ENCODE peak calls at places on chromosomes 7 and 10, in six cellular contexts. D, X, N, U, W and H are unnamed samples.

GRCh38 chr7:148914208-148914777 is 30.2 kb upstream of the EZH2 start:
- DNase-seq in X (no peak), U (peak; percentile 41), N (no peak), D (no peak), W (no peak), H (no peak)

GRCh38 chr10:3432089-3432488 is 259.5 kb upstream of the PITRM1 start:
- DNase-seq in W (no peak), U (no peak), X (no peak), D (no peak), N (no peak), H (no peak)

GRCh38 chr10:112332509-112333228 is 41.2 kb upstream of the ACSL5 start:
- DNase-seq in W (no peak), U (no peak), D (peak; percentile 52), N (no peak), X (no peak), H (no peak)

GRCh38 chr10:6601224-6601805 is 21.2 kb upstream of the PRKCQ start:
- DNase-seq in D (no peak), N (no peak), U (no peak), W (peak; percentile 59), X (no peak), H (no peak)

GRCh38 chr10:129023057-129023456 is 444.0 kb upstream of the MGMT start:
- DNase-seq in D (no peak), X (no peak), W (no peak), N (no peak), U (no peak), H (no peak)

GRCh38 chr10:132626019-132626760 is 88.6 kb downstream of the INPP5A start:
- DNase-seq in D (no peak), N (peak; percentile 14), U (no peak), W (no peak), X (no peak), H (no peak)

GRCh38 chr7:157930441-157930840 is 593.6 kb downstream of the DNAJB6 start:
- DNase-seq in U (no peak), N (no peak), W (no peak), X (no peak), D (peak; percentile 68), H (no peak)

GRCh38 chr7:2437537-2438148 is 34.2 kb downstream of the CHST12 start:
- DNase-seq in W (no peak), D (no peak), U (no peak), X (no peak), N (no peak), H (no peak)

GRCh38 chr7:832292-832967 is at the start of gene SUN1:
- DNase-seq in U (peak; percentile 79), X (no peak), W (peak; percentile 72), D (peak; percentile 24), N (no peak), H (peak; percentile 61)

GRCh38 chr10:89238956-89239713 is 12.4 kb downstream of the LIPA start:
- DNase-seq in N (no peak), X (no peak), U (no peak), W (no peak), D (no peak), H (no peak)

GRCh38 chr10:133388973-133389818 is 4.8 kb upstream of the MTG1 start:
- DNase-seq in W (peak; percentile 36), U (no peak), D (no peak), N (no peak), X (peak; percentile 76), H (no peak)

GRCh38 chr10:75487087-75487784 is 55.8 kb downstream of the LRMDA start:
- DNase-seq in X (peak; percentile 23), N (no peak), W (no peak), D (no peak), U (no peak), H (no peak)

GRCh38 chr7:40682696-40683095 is 547.9 kb downstream of the SUGCT start:
- DNase-seq in X (no peak), N (no peak), U (no peak), D (no peak), W (no peak), H (no peak)

GRCh38 chr7:47816647-47817046 is 131.6 kb downstream of the PKD1L1 start:
- DNase-seq in W (no peak), U (no peak), N (no peak), X (no peak), D (no peak), H (no peak)

GRCh38 chr7:23235688-23236280 is 10.8 kb upstream of the GPNMB start:
- DNase-seq in U (no peak), D (no peak), N (no peak), X (no peak), W (no peak), H (no peak)

GRCh38 chr10:80741278-80741677 is 203.6 kb downstream of the SH2D4B start:
- DNase-seq in N (no peak), U (no peak), W (no peak), D (no peak), X (peak; percentile 61), H (no peak)

GRCh38 chr10:110993024-110993693 is 73.8 kb downstream of the SHOC2 start:
- DNase-seq in N (no peak), U (no peak), X (peak; percentile 41), D (no peak), W (no peak), H (no peak)

GRCh38 chr10:71998840-71999194 is 34.6 kb downstream of the CHST3 start:
- DNase-seq in X (peak; percentile 52), D (no peak), N (no peak), W (no peak), U (peak; percentile 87), H (no peak)

GRCh38 chr7:106367018-106367420 is 82.2 kb upstream of the NAMPT start:
- DNase-seq in N (no peak), D (peak; percentile 8), W (no peak), U (no peak), X (peak; percentile 82), H (no peak)

GRCh38 chr7:128120976-128121490 is 89.8 kb upstream of the LRRC4 start:
- DNase-seq in D (no peak), N (no peak), X (no peak), U (no peak), W (no peak), H (no peak)

GRCh38 chr7:84981038-84981601 is 205.7 kb downstream of the SEMA3D start:
- DNase-seq in N (no peak), D (peak; percentile 95), X (no peak), W (no peak), U (no peak), H (no peak)

GRCh38 chr10:112795067-112795466 is 155.0 kb upstream of the TCF7L2 start:
- DNase-seq in W (no peak), X (no peak), U (no peak), D (no peak), N (no peak), H (no peak)